ENCODE peak calls at places on chromosomes 16 and 17, in nine cellular contexts. O is cardiac fibroblast, S is sigmoid colon, I is neural crest cell, F is Calu3, W is A549, R is fibroblast of lung, U is cardiac muscle cell, X is tibial artery. N is an unnamed sample.
A peak's percentile ranks its signal among the peaks of the same experiment; 100 is the strongest.

GRCh38 chr17:8016632-8017424 is 14.4 kb downstream of the GUCY2D start:
- DNase-seq in F (peak; percentile 12), O (peak; percentile 63), S (peak; percentile 68), W (peak; percentile 62), U (peak; percentile 67), I (peak; percentile 62), X (peak; percentile 54), R (peak; percentile 28), N (peak; percentile 68)

GRCh38 chr16:66590322-66590721 is 11.1 kb downstream of the CMTM2 start:
- DNase-seq in O (no peak), S (no peak), R (no peak), U (no peak), W (no peak), F (no peak), I (no peak), X (no peak), N (peak; percentile 42)

GRCh38 chr16:55282441-55282840 is 41.6 kb upstream of the IRX6 start:
- DNase-seq in R (no peak), S (no peak), X (no peak), F (no peak), W (no peak), O (no peak), U (no peak), I (no peak), N (no peak)

GRCh38 chr16:83031524-83031923 is 404.8 kb downstream of the CDH13 start:
- DNase-seq in X (no peak), U (no peak), O (no peak), S (no peak), R (no peak), I (no peak), W (no peak), F (no peak), N (no peak)

GRCh38 chr16:10569629-10570028 is 10.8 kb downstream of the EMP2 start:
- DNase-seq in S (no peak), X (no peak), I (no peak), U (no peak), R (no peak), F (no peak), O (no peak), W (no peak), N (no peak)

GRCh38 chr17:31318298-31319190 is 2.9 kb downstream of the EVI2A start:
- DNase-seq in X (peak; percentile 77), W (no peak), I (no peak), F (no peak), O (peak; percentile 87), R (peak; percentile 93), U (no peak), S (peak; percentile 76), N (no peak)

GRCh38 chr16:57883480-57883879 is 81.2 kb upstream of the KIFC3 start:
- DNase-seq in I (no peak), U (no peak), W (no peak), S (no peak), X (no peak), R (no peak), O (no peak), F (no peak), N (no peak)

GRCh38 chr17:8466466-8466865 is 30.8 kb downstream of the NDEL1 start:
- DNase-seq in W (no peak), U (no peak), X (no peak), I (no peak), O (no peak), S (no peak), R (peak; percentile 16), F (no peak), N (no peak)

GRCh38 chr17:8912060-8912981 is 44.8 kb upstream of the PIK3R6 start:
- DNase-seq in R (no peak), S (no peak), F (no peak), O (no peak), X (no peak), U (no peak), W (no peak), I (no peak), N (peak; percentile 7)

GRCh38 chr16:24288516-24288915 is 32.4 kb downstream of the CACNG3 start:
- DNase-seq in O (no peak), W (no peak), R (no peak), F (no peak), S (no peak), I (no peak), X (no peak), U (no peak), N (no peak)

GRCh38 chr17:55458977-55459376 is 37.3 kb upstream of the MMD start:
- DNase-seq in I (no peak), X (no peak), S (no peak), W (no peak), U (no peak), O (peak; percentile 94), F (peak; percentile 54), R (peak; percentile 73), N (peak; percentile 48)

GRCh38 chr16:31876955-31877828 is 3.6 kb downstream of the ZNF267 start:
- DNase-seq in I (no peak), X (no peak), R (peak; percentile 86), W (no peak), S (no peak), F (peak; percentile 30), U (no peak), O (peak; percentile 96), N (peak; percentile 69)

GRCh38 chr17:78273813-78274212 is 42.4 kb downstream of the TMEM235 start:
- DNase-seq in I (no peak), O (no peak), F (no peak), S (no peak), R (no peak), X (no peak), U (no peak), W (no peak), N (no peak)

GRCh38 chr17:36085710-36086268 is 4.2 kb downstream of the CCL3 start:
- DNase-seq in U (no peak), S (no peak), F (no peak), O (peak; percentile 44), X (no peak), R (peak; percentile 6), I (no peak), W (no peak), N (no peak)

GRCh38 chr17:3802461-3803307 is 1.7 kb upstream of the ITGAE start:
- DNase-seq in S (peak; percentile 88), X (peak; percentile 39), U (no peak), F (no peak), W (no peak), I (no peak), R (peak; percentile 91), O (peak; percentile 85), N (no peak)

GRCh38 chr17:49520386-49521087 is 25.4 kb downstream of the NGFR start:
- DNase-seq in S (no peak), F (no peak), U (no peak), R (no peak), W (no peak), X (no peak), O (no peak), I (no peak), N (no peak)

GRCh38 chr16:54050281-54051210 is 236.0 kb downstream of the IRX3 start:
- DNase-seq in S (no peak), O (no peak), X (no peak), F (no peak), W (no peak), U (no peak), R (no peak), I (no peak), N (no peak)

GRCh38 chr17:2192367-2193028 is 111.1 kb downstream of the SMG6 start:
- DNase-seq in I (no peak), F (peak; percentile 39), S (no peak), O (peak; percentile 97), U (no peak), R (peak; percentile 85), X (no peak), W (peak; percentile 54), N (no peak)

GRCh38 chr17:82767041-82767754 is 15.3 kb downstream of the TBCD start:
- DNase-seq in S (no peak), W (peak; percentile 65), R (peak; percentile 56), F (peak; percentile 74), X (no peak), U (peak; percentile 56), I (peak; percentile 62), O (peak; percentile 60), N (no peak)
- TF ChIP-seq CTCF in S (peak; percentile 31), W (peak; percentile 84), R (peak; percentile 33), F (peak; percentile 65), X (peak; percentile 37), U (peak; percentile 59), I (peak; percentile 76), O (peak; percentile 70), N (peak; percentile 62)

GRCh38 chr16:4450430-4450829 is 24.0 kb downstream of the NMRAL1 start:
- DNase-seq in O (no peak), I (no peak), U (no peak), W (no peak), S (no peak), X (no peak), R (no peak), F (no peak), N (no peak)
- TF ChIP-seq CTCF in O (no peak), I (no peak), U (no peak), W (no peak), S (no peak), X (no peak), R (no peak), F (no peak), N (no peak)

DNA sequence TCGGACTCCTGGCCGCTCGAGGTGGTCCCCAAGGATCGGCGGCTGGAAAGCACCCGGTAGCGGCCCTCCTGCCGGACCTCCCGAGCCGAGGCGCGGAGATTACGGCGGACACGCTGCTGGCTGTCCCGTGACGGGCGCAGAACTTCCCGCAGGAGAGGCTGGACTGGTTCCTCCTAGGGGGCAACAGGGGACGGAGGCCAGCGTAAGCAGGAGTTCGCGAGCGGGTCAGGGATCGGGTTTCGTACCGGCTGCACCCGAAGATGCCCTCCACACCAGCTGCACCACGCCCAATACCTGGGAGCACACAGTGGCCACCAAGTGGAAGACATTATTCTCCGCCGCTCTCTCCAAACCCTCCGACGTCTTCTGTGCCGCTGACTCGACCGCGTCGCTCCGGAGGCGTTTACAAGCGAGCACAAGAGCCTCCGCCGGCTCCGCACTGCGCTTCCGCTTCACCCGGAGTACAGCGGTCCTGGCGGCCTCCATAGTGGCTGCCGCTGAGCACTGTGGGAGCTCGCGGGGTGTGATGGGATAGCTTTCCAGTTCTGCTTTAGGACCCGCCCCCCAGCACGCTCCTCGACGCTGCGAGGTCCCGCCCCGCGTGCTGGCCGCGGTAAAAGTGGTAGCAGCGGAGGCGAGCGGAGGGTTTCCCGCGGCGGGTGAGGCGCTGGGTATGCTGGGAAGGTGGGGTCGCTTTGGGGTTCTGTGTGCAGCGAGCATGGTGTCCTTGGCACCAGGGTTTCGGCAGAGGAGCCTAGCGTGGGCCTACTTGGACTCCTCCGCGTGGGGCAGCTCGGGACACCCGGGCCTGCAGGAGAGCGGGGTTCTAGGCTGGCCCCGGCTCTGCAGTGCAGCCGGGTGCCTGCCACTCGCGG is at the start of the genes PRMT7 and SLC7A6OS:
- DNase-seq in R (peak; percentile 87), X (peak; percentile 91), U (peak; percentile 95), O (peak; percentile 87), W (peak; percentile 98), I (peak; percentile 87), S (peak; percentile 93), F (peak; percentile 94), N (peak; percentile 97)
- TF ChIP-seq CTCF in R (no peak), X (peak; percentile 25), U (peak; percentile 30), O (peak; percentile 6), W (no peak), I (no peak), S (no peak), F (no peak), N (no peak)

DNA sequence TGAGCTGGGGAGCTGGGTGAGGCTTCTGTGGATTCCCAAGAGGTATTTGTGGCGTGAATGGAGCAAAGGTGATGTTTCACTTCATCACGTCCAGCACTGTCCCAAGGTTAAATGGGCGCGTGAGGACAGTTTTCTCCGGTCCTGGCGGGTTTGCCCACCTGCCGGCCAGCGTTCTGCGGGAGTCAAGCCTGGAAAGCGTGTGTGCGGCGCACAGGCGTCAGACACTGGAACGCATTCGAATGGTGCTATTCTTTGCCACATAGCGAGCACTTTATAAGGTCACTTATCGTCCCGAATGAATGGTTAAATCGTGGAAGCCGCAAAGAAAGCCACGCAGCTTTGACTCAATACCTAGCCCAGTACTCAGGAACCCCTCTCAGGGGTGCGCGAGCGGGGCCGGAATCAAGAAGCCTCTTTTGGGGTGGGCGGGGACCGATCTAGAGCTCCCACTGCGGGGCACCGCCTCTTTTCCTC is 446 bp upstream of the PSMD11 start:
- DNase-seq in X (no peak), O (no peak), U (no peak), R (no peak), F (no peak), S (no peak), W (no peak), I (no peak), N (no peak)
- TF ChIP-seq CTCF in X (no peak), O (no peak), U (no peak), R (no peak), F (no peak), S (no peak), W (no peak), I (no peak), N (no peak)

N was measured in GM13977.